ENCODE peak calls at places on chromosomes 12 and 14, in eight cellular contexts. G is esophagus squamous epithelium, J is DND-41, A is cardiac fibroblast, N is tibial nerve, B is uterus, S is gastrocnemius medialis, F is lung. R is an unnamed sample.

GRCh38 chr14:36647827-36648753 is 13.6 kb upstream of the PAX9 start:
- DNase-seq in G (no peak), J (no peak), A (peak; percentile 56), N (no peak), B (no peak), S (no peak), F (no peak), R (peak; percentile 55)

GRCh38 chr14:89957791-89958190 is 2.1 kb downstream of the TDP1 start:
- DNase-seq in G (no peak), J (no peak), A (no peak), N (no peak), B (no peak), S (no peak), F (no peak), R (no peak)

GRCh38 chr12:92927055-92927435 is 2.0 kb downstream of the EEA1 start:
- DNase-seq in G (no peak), J (peak; percentile 23), A (peak; percentile 63), N (peak; percentile 9), B (no peak), S (peak; percentile 28), F (no peak), R (peak; percentile 30)

GRCh38 chr14:48575772-48576171 is 900.4 kb upstream of the MDGA2 start:
- DNase-seq in G (no peak), J (no peak), A (no peak), N (no peak), B (no peak), S (no peak), F (no peak), R (no peak)

GRCh38 chr14:104940526-104941150 is 16.0 kb downstream of the PLD4 start:
- DNase-seq in G (no peak), J (no peak), A (no peak), N (no peak), B (no peak), S (no peak), F (no peak), R (no peak)

GRCh38 chr14:26319139-26319864 is 278.5 kb downstream of the NOVA1 start:
- DNase-seq in G (no peak), J (no peak), A (no peak), N (no peak), B (no peak), S (no peak), F (no peak), R (no peak)

GRCh38 chr12:130162267-130162666 is at the start of gene FZD10:
- DNase-seq in G (no peak), J (no peak), A (no peak), N (peak; percentile 32), B (peak; percentile 38), S (peak; percentile 22), F (no peak), R (no peak)

GRCh38 chr14:36306836-36307235 is 13.6 kb downstream of the MBIP start:
- DNase-seq in G (no peak), J (no peak), A (no peak), N (no peak), B (no peak), S (no peak), F (no peak), R (no peak)

GRCh38 chr12:92649511-92650227 is 53.1 kb upstream of the PLEKHG7 start:
- DNase-seq in G (no peak), J (peak; percentile 62), A (peak; percentile 95), N (peak; percentile 77), B (peak; percentile 67), S (peak; percentile 26), F (peak; percentile 55), R (peak; percentile 83)

GRCh38 chr12:98492580-98493140 is 22.7 kb upstream of the TMPO start:
- DNase-seq in G (no peak), J (no peak), A (no peak), N (no peak), B (peak; percentile 37), S (no peak), F (no peak), R (no peak)

GRCh38 chr14:101851716-101852395 is 90.3 kb downstream of the PPP2R5C start:
- DNase-seq in G (no peak), J (no peak), A (no peak), N (no peak), B (no peak), S (no peak), F (no peak), R (no peak)

GRCh38 chr12:55745361-55746146 is 2.6 kb downstream of the GDF11 start:
- DNase-seq in G (no peak), J (no peak), A (no peak), N (no peak), B (peak; percentile 57), S (no peak), F (no peak), R (peak; percentile 17)

GRCh38 chr14:74905595-74906142 is 17.4 kb downstream of the RPS6KL1 start:
- DNase-seq in G (no peak), J (peak; percentile 74), A (peak; percentile 56), N (peak; percentile 84), B (peak; percentile 78), S (peak; percentile 59), F (peak; percentile 74), R (peak; percentile 23)

GRCh38 chr12:24948816-24949722 is at the start of gene BCAT1:
- DNase-seq in G (no peak), J (peak; percentile 80), A (peak; percentile 89), N (peak; percentile 58), B (peak; percentile 67), S (peak; percentile 26), F (peak; percentile 76), R (peak; percentile 86)

GRCh38 chr14:95256011-95256775 is 63.5 kb downstream of the CLMN start:
- DNase-seq in G (no peak), J (no peak), A (no peak), N (no peak), B (no peak), S (no peak), F (no peak), R (no peak)

GRCh38 chr14:22923746-22924145 is 4.8 kb upstream of the RBM23 start:
- DNase-seq in G (no peak), J (no peak), A (no peak), N (no peak), B (no peak), S (no peak), F (no peak), R (no peak)

GRCh38 chr12:50925342-50925651 is 27.0 kb upstream of the HIGD1C start:
- DNase-seq in G (no peak), J (peak; percentile 85), A (no peak), N (no peak), B (no peak), S (no peak), F (no peak), R (no peak)

DNA sequence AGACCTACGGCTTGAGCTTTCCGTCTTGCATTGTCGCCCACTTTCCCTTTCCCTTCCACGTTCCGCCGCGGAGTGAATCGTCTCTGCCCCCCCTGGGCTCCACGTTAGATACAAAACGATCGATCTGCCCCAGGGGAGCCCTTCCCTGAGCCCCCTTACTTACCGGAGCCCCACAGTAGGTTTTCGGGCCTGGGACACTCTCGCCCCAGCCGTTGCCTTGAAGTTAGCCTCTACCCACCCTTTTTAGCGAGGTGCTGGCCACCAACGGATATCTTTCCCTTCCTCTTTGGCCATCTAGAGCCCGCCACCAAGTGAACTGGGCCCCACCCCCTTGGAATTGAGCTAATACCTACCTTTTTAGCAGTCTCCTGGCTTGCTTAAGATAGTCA is 583 bp downstream of the RBM25 start:
- DNase-seq in G (no peak), J (no peak), A (peak; percentile 41), N (peak; percentile 36), B (peak; percentile 30), S (peak; percentile 21), F (peak; percentile 39), R (peak; percentile 33)
- H3K4me3 ChIP-seq in G (peak overlapping the region; percentile 88), J (peak overlapping the region; percentile 67), A (peak overlapping the region; percentile 92), N (peak overlapping the region; percentile 72), B (peak overlapping the region; percentile 85), S (peak overlapping the region; percentile 85), F (peak overlapping the region; percentile 75), R (peak overlapping the region; percentile 99)

GRCh38 chr12:16165506-16165905 is 112.0 kb downstream of the SLC15A5 start:
- DNase-seq in G (no peak), J (no peak), A (peak; percentile 76), N (peak; percentile 49), B (peak; percentile 15), S (peak; percentile 40), F (no peak), R (peak; percentile 55)
- TF ChIP-seq CTCF in G (no peak), J (peak; percentile 41), A (peak; percentile 57), N (peak; percentile 40), B (peak; percentile 32), S (no peak), F (no peak), R (peak; percentile 53)

DNA sequence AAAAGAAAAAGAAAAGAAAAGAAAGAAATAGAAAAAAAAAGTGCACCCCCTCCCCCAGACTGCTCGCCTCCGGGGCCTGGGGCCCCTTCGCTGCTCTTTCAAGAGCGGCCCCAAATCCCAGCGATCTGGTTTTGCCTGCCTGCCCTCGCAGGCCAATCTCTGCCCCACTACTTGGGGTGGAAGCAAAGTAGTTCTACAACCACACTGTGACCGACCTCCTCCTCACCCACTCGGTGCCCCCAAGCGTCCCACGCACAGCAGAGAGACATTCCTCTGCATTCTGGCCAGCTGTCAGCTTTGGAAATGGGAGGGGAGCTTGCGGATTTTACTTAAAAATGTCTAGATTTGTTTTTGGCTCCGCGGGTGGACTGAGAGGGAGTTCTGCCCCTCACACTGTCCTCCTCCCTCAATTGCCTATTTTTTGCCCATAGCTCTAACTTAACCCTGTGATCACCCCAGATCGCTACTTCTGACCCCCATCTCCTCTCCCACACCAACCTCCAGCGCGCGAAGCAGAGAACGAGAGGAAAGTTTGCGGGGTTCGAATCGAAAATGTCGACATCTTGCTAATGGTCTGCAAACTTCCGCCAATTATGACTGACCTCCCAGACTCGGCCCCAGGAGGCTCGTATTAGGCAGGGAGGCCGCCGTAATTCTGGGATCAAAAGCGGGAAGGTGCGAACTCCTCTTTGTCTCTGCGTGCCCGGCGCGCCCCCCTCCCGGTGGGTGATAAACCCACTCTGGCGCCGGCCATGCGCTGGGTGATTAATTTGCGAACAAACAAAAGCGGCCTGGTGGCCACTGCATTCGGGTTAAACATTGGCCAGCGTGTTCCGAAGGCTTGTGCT is 2.7 kb upstream of the TBX3 start:
- DNase-seq in G (no peak), J (no peak), A (no peak), N (no peak), B (no peak), S (no peak), F (no peak), R (no peak)
- H3K4me3 ChIP-seq in G (no peak overlapping the region), J (no peak overlapping the region), A (no peak overlapping the region), N (no peak overlapping the region), B (no peak overlapping the region), S (no peak overlapping the region), F (no peak overlapping the region), R (no peak overlapping the region)

GRCh38 chr12:78387721-78388120 is 476.9 kb upstream of the SYT1 start:
- DNase-seq in G (no peak), J (no peak), A (no peak), N (no peak), B (no peak), S (no peak), F (no peak), R (no peak)

GRCh38 chr12:78390920-78391319 is 473.7 kb upstream of the SYT1 start:
- DNase-seq in G (no peak), J (no peak), A (no peak), N (no peak), B (no peak), S (no peak), F (no peak), R (no peak)

GRCh38 chr12:78388461-78388860 is 476.1 kb upstream of the SYT1 start:
- DNase-seq in G (no peak), J (no peak), A (no peak), N (no peak), B (no peak), S (no peak), F (no peak), R (no peak)

GRCh38 chr12:78396538-78396937 is 468.0 kb upstream of the SYT1 start:
- DNase-seq in G (no peak), J (no peak), A (no peak), N (no peak), B (no peak), S (no peak), F (no peak), R (no peak)

GRCh38 chr12:78392918-78393317 is 471.7 kb upstream of the SYT1 start:
- DNase-seq in G (no peak), J (no peak), A (peak; percentile 61), N (peak; percentile 9), B (no peak), S (no peak), F (no peak), R (peak; percentile 44)
- TF ChIP-seq CTCF in G (no peak), J (no peak), A (peak; percentile 19), N (no peak), B (peak; percentile 28), S (no peak), F (no peak), R (peak; percentile 23)

R was measured in astrocyte of the spinal cord.